ENCODE peak calls at places on chromosomes 4 and X, in nine cellular contexts. W, A, Y, H, P, M, D, S and N are unnamed samples.

GRCh38 chr4:5572114-5572513 is 136.2 kb downstream of the EVC2 start:
- DNase-seq in D (no peak), H (no peak), W (no peak), P (no peak), S (no peak), Y (no peak), M (no peak), A (peak; percentile 13), N (no peak)

GRCh38 chrX:57286507-57287251 is at the start of gene FAAH2:
- DNase-seq in M (peak; percentile 73), A (no peak), Y (no peak), W (peak; percentile 10), S (no peak), H (peak; percentile 46), P (no peak), D (peak; percentile 86), N (no peak)

GRCh38 chr4:48939785-48940184 is 33.2 kb upstream of the OCIAD2 start:
- DNase-seq in W (no peak), Y (no peak), A (peak; percentile 93), S (peak; percentile 82), P (peak; percentile 52), H (no peak), M (no peak), D (no peak), N (no peak)

GRCh38 chr4:140675599-140676231 is 80.5 kb downstream of the TBC1D9 start:
- DNase-seq in H (no peak), A (peak; percentile 29), W (no peak), Y (no peak), D (no peak), M (no peak), S (peak; percentile 38), P (no peak), N (no peak)

GRCh38 chr4:132071815-132072214 is 1077.3 kb upstream of the PCDH10 start:
- DNase-seq in W (no peak), H (no peak), M (no peak), A (peak; percentile 44), Y (no peak), P (peak; percentile 20), D (no peak), S (peak; percentile 75), N (no peak)

GRCh38 chr4:113101669-113102068 is 52.2 kb downstream of the ANK2 start:
- DNase-seq in Y (no peak), H (no peak), P (no peak), S (peak; percentile 5), M (no peak), A (peak; percentile 36), D (no peak), W (no peak), N (no peak)

GRCh38 chr4:6840062-6840976 is 57.8 kb downstream of the KIAA0232 start:
- DNase-seq in A (peak; percentile 53), W (peak; percentile 92), H (no peak), D (no peak), M (no peak), Y (no peak), S (peak; percentile 34), P (peak; percentile 80), N (no peak)

GRCh38 chr4:186551849-186552248 is 3.5 kb downstream of the MTNR1A start:
- DNase-seq in D (no peak), Y (no peak), P (no peak), H (no peak), M (no peak), S (no peak), A (no peak), W (no peak), N (no peak)

GRCh38 chr4:159349332-159349731 is 246.5 kb downstream of the RAPGEF2 start:
- DNase-seq in Y (no peak), M (no peak), H (no peak), W (no peak), A (no peak), S (no peak), P (no peak), D (no peak), N (no peak)

GRCh38 chr4:123488916-123489315 is 92.3 kb downstream of the SPRY1 start:
- DNase-seq in M (no peak), P (peak; percentile 50), S (peak; percentile 86), Y (no peak), D (no peak), A (peak; percentile 78), W (no peak), H (no peak), N (no peak)

DNA sequence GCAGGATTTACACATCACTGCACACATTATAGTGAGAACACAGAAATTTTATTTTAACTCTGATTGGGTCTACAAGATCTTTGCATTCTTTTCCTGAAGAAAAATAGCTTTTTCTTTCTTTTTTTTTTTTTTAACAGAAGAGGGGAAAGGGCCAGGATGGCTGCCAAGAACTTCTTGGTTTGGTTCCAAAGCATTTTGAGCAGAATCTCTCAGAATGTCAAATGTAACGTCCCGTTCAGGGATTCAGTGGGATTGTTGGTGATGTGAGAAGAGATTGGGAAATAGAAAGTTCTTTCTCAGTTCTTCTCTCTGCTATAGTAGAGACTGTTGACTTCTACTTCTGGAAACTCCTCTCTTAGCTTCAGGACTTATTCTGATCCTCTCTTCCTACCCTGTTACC is 70.9 kb upstream of the CBR4 start:
- DNase-seq in M (no peak), A (peak; percentile 46), H (no peak), P (peak; percentile 90), D (no peak), Y (no peak), S (peak; percentile 57), W (no peak), N (no peak)
- H3K36me3 ChIP-seq in M (no peaks in the 10 kb centered on the region), A (peaks cover 6% of the 10 kb centered on the region), H (no peaks in the 10 kb centered on the region), P (no peaks in the 10 kb centered on the region), D (no peaks in the 10 kb centered on the region), Y (no peaks in the 10 kb centered on the region), S (peaks cover 1% of the 10 kb centered on the region), W (no peaks in the 10 kb centered on the region), N (no peaks in the 10 kb centered on the region)

GRCh38 chr4:876780-877179 is 50.9 kb upstream of the CPLX1 start:
- DNase-seq in A (no peak), D (no peak), Y (no peak), P (no peak), H (no peak), M (no peak), S (no peak), W (no peak), N (no peak)
- H3K36me3 ChIP-seq in A (peaks cover 23% of the 10 kb centered on the region), D (peaks cover 10% of the 10 kb centered on the region), Y (peaks cover 73% of the 10 kb centered on the region), P (peaks cover 36% of the 10 kb centered on the region), H (peaks cover 23% of the 10 kb centered on the region), M (peaks cover 7% of the 10 kb centered on the region), S (peaks cover 67% of the 10 kb centered on the region), W (peaks cover 12% of the 10 kb centered on the region), N (peaks cover 52% of the 10 kb centered on the region)

GRCh38 chr4:744212-744841 is 38.7 kb downstream of the PCGF3 start:
- DNase-seq in W (no peak), P (no peak), Y (no peak), H (no peak), S (no peak), M (peak; percentile 26), A (no peak), D (peak; percentile 72), N (no peak)
- H3K36me3 ChIP-seq in W (peaks cover 7% of the 10 kb centered on the region), P (peaks cover 16% of the 10 kb centered on the region), Y (peaks cover 29% of the 10 kb centered on the region), H (peaks cover 4% of the 10 kb centered on the region), S (peaks cover 31% of the 10 kb centered on the region), M (no peaks in the 10 kb centered on the region), A (peaks cover 10% of the 10 kb centered on the region), D (peaks cover 6% of the 10 kb centered on the region), N (peaks cover 30% of the 10 kb centered on the region)

DNA sequence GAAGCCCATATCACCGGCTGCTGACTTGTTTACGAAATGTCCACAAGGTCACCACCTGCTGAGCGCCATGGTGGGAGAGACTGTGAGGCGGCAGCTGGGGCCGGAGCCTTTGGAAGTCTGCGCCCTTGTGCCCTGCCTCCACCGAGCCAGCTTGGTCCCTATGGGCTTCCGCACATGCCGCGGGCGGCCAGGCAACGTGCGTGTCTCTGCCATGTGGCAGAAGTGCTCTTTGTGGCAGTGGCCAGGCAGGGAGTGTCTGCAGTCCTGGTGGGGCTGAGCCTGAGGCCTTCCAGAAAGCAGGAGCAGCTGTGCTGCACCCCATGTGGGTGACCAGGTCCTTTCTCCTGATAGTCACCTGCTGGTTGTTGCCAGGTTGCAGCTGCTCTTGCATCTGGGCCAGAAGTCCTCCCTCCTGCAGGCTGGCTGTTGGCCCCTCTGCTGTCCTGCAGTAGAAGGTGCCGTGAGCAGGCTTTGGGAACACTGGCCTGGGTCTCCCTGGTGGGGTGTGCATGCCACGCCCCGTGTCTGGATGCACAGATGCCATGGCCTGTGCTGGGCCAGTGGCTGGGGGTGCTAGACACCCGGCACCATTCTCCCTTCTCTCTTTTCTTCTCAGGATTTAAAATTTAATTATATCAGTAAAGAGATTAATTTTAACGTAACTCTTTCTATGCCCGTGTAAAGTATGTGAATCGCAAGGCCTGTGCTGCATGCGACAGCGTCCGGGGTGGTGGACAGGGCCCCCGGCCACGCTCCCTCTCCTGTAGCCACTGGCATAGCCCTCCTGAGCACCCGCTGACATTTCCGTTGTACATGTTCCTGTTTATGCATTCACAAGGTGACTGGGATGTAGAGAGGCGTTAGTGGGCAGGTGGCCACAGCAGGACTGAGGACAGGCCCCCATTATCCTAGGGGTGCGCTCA is 8.7 kb upstream of the MSANTD1 start:
- DNase-seq in D (no peak), W (no peak), P (no peak), A (no peak), M (no peak), S (no peak), H (no peak), Y (no peak), N (no peak)
- H3K36me3 ChIP-seq in D (peaks cover 6% of the 10 kb centered on the region), W (peaks cover 14% of the 10 kb centered on the region), P (peaks cover 7% of the 10 kb centered on the region), A (peaks cover 5% of the 10 kb centered on the region), M (no peaks in the 10 kb centered on the region), S (peaks cover 50% of the 10 kb centered on the region), H (peaks cover 11% of the 10 kb centered on the region), Y (peaks cover 42% of the 10 kb centered on the region), N (peaks cover 42% of the 10 kb centered on the region)

DNA sequence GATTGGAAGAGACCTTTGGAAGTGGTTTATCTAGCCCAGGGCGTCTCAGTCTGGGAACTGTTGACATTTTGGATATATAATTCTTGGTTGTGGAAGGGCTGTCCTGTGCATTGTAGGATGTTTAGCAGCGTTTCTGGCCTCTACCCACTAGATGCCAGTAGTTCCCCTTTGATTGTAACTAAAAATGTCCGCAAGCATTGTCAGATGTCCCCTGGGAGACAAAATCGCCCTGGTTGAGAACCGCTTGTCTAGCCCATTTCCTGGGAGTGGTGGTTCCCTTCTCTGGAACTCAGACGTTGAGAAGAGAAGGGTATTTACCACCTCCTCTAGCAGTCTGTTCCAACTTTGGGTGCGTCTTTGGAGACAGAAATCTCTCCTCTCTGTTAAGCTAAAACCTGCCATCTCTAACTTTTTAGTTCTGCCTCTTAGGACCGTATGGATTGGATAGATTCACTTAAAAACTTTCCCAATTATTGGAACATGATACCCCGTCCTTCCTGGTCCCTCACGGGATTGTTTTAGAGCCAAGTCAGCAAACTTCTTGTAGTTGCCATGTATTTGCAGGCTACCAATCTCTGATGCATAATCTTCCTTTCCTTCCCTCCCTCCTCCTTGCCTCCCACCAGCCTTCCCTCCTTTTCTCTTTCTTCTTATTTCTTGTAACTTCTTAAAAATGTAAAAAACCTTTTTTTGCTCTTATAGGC is 13.9 kb downstream of the TMEM165 start:
- DNase-seq in A (no peak), S (peak; percentile 13), W (peak; percentile 21), H (no peak), P (peak; percentile 52), M (no peak), Y (no peak), D (no peak), N (peak; percentile 9)
- H3K36me3 ChIP-seq in A (peaks cover 32% of the 10 kb centered on the region), S (peaks cover 24% of the 10 kb centered on the region), W (peaks cover 13% of the 10 kb centered on the region), H (peaks cover 5% of the 10 kb centered on the region), P (peaks cover 2% of the 10 kb centered on the region), M (no peaks in the 10 kb centered on the region), Y (peaks cover 20% of the 10 kb centered on the region), D (no peaks in the 10 kb centered on the region), N (peaks cover 5% of the 10 kb centered on the region)